ENCODE peak calls at places on chromosomes 2 and 18, in ten cellular contexts. H is thoracic aorta, U is psoas muscle, K is HAP-1, V is upper lobe of right lung, R is fibroblast of mammary gland, O is cardiac fibroblast, B is neuronal stem cell, N is foreskin fibroblast, T is heart right ventricle. F is an unnamed sample.

GRCh38 chr2:202237787-202238233 is 587 bp downstream of the SUMO1 start:
- DNase-seq in K (peak; percentile 28), T (peak; percentile 28), H (no peak), N (peak; percentile 64), O (peak; percentile 54), U (no peak), B (peak; percentile 41), V (peak; percentile 64), R (peak; percentile 48), F (no peak)

GRCh38 chr18:34959211-34959829 is 81.9 kb upstream of the MAPRE2 start:
- DNase-seq in O (no peak), K (no peak), R (no peak), B (no peak), T (no peak), N (no peak), U (no peak), H (no peak), V (no peak), F (no peak)

GRCh38 chr2:74002515-74003391 is 18.0 kb downstream of the TET3 start:
- DNase-seq in O (peak; percentile 73), B (peak; percentile 87), T (peak; percentile 78), V (peak; percentile 92), U (peak; percentile 90), R (peak; percentile 67), H (no peak), K (peak; percentile 86), N (peak; percentile 96), F (no peak)

GRCh38 chr2:198356157-198356556 is 551.8 kb downstream of the PLCL1 start:
- DNase-seq in K (no peak), R (peak; percentile 4), B (no peak), H (no peak), O (no peak), V (no peak), U (no peak), T (no peak), N (no peak), F (no peak)

GRCh38 chr2:57947398-57947797 is 99.2 kb upstream of the VRK2 start:
- DNase-seq in U (no peak), B (no peak), H (no peak), K (no peak), N (peak; percentile 9), R (peak; percentile 19), T (no peak), O (no peak), V (no peak), F (no peak)

GRCh38 chr2:198004173-198004572 is 199.8 kb downstream of the PLCL1 start:
- DNase-seq in V (no peak), O (peak; percentile 11), H (no peak), U (no peak), N (peak; percentile 41), B (no peak), K (no peak), T (no peak), R (peak; percentile 38), F (no peak)

GRCh38 chr2:190050001-190050400 is 12.5 kb downstream of the MSTN start:
- DNase-seq in V (no peak), B (no peak), K (no peak), N (no peak), U (no peak), T (no peak), H (no peak), R (no peak), O (peak; percentile 5), F (no peak)

GRCh38 chr2:4992226-4992625 is 700.0 kb upstream of the SOX11 start:
- DNase-seq in R (no peak), N (no peak), U (no peak), H (no peak), K (no peak), B (no peak), O (no peak), T (peak; percentile 8), V (no peak), F (no peak)

GRCh38 chr2:206296128-206296527 is 21.7 kb downstream of the ZDBF2 start:
- DNase-seq in U (no peak), H (no peak), N (peak; percentile 65), T (no peak), R (peak; percentile 51), B (no peak), V (no peak), K (no peak), O (peak; percentile 86), F (no peak)
- H3K4me3 ChIP-seq in U (no peak overlapping the region), H (no peak overlapping the region), N (no peak overlapping the region), T (no peak overlapping the region), R (no peak overlapping the region), B (no peak overlapping the region), V (no peak overlapping the region), K (no peak overlapping the region), O (no peak overlapping the region), F (no peak overlapping the region)

GRCh38 chr2:65786001-65786400 is 353.6 kb upstream of the SPRED2 start:
- DNase-seq in B (no peak), U (no peak), V (no peak), R (no peak), O (no peak), H (no peak), N (no peak), K (no peak), T (no peak), F (no peak)

GRCh38 chr2:65782186-65782585 is 349.8 kb upstream of the SPRED2 start:
- DNase-seq in N (no peak), K (no peak), U (no peak), B (no peak), H (no peak), T (no peak), V (no peak), R (no peak), O (no peak), F (no peak)

GRCh38 chr2:65781756-65782155 is 349.4 kb upstream of the SPRED2 start:
- DNase-seq in K (no peak), R (no peak), O (no peak), N (no peak), B (no peak), T (no peak), H (no peak), V (no peak), U (no peak), F (no peak)

GRCh38 chr2:65786765-65787164 is 354.4 kb upstream of the SPRED2 start:
- DNase-seq in V (no peak), B (no peak), H (no peak), O (no peak), N (no peak), R (no peak), T (no peak), K (no peak), U (no peak), F (peak; percentile 63)

GRCh38 chr2:65782996-65783650 is 350.7 kb upstream of the SPRED2 start:
- DNase-seq in O (no peak), U (no peak), T (no peak), V (no peak), K (no peak), N (no peak), H (no peak), B (no peak), R (no peak), F (no peak)
- H3K4me3 ChIP-seq in O (no peak overlapping the region), U (no peak overlapping the region), T (no peak overlapping the region), V (no peak overlapping the region), K (no peak overlapping the region), N (no peak overlapping the region), H (no peak overlapping the region), B (no peak overlapping the region), R (no peak overlapping the region), F (no peak overlapping the region)

GRCh38 chr18:37563810-37564511 is 1.6 kb downstream of the CELF4 start:
- DNase-seq in T (no peak), H (no peak), V (no peak), B (no peak), R (no peak), N (no peak), K (no peak), O (no peak), U (no peak), F (no peak)

GRCh38 chr18:37565138-37565984 is at the start of gene CELF4:
- DNase-seq in R (peak; percentile 2), B (no peak), K (no peak), V (peak; percentile 64), N (peak; percentile 37), T (no peak), O (peak; percentile 12), H (no peak), U (no peak), F (no peak)

GRCh38 chr18:37565985-37566478 is 434 bp upstream of the CELF4 start:
- DNase-seq in B (peak; percentile 63), V (peak; percentile 69), O (peak; percentile 24), N (peak; percentile 72), H (no peak), K (peak; percentile 12), T (peak; percentile 54), R (peak; percentile 8), U (peak; percentile 76), F (no peak)

GRCh38 chr18:37566479-37567060 is 972 bp upstream of the CELF4 start:
- DNase-seq in T (no peak), N (no peak), V (peak; percentile 61), R (no peak), H (no peak), B (no peak), O (peak; percentile 1), U (no peak), K (no peak), F (no peak)

GRCh38 chr18:37564796-37565137 is 831 bp downstream of the CELF4 start:
- DNase-seq in H (no peak), B (peak; percentile 84), U (peak; percentile 71), K (peak; percentile 32), V (peak; percentile 75), O (peak; percentile 35), N (peak; percentile 63), T (peak; percentile 73), R (peak; percentile 31), F (no peak)
- H3K4me3 ChIP-seq in H (peak overlapping the region; percentile 69), B (peak overlapping the region; percentile 81), U (peak overlapping the region; percentile 73), K (peak overlapping the region; percentile 29), V (peak overlapping the region; percentile 34), O (no peak overlapping the region), N (no peak overlapping the region), T (peak overlapping the region; percentile 45), R (no peak overlapping the region), F (no peak overlapping the region)

GRCh38 chr18:10927980-10928605 is 221.3 kb downstream of the PIEZO2 start:
- DNase-seq in V (no peak), U (no peak), N (no peak), B (no peak), R (peak; percentile 21), O (peak; percentile 14), K (no peak), T (no peak), H (no peak), F (no peak)

GRCh38 chr18:10930078-10930477 is 219.3 kb downstream of the PIEZO2 start:
- DNase-seq in R (no peak), O (no peak), T (no peak), B (no peak), H (no peak), U (no peak), K (no peak), V (no peak), N (no peak), F (no peak)

GRCh38 chr18:10928971-10929373 is 220.4 kb downstream of the PIEZO2 start:
- DNase-seq in R (peak; percentile 90), T (no peak), H (no peak), B (no peak), U (no peak), O (peak; percentile 67), K (no peak), N (peak; percentile 75), V (no peak), F (no peak)

GRCh38 chr18:10926565-10927194 is 222.7 kb downstream of the PIEZO2 start:
- DNase-seq in R (peak; percentile 59), T (peak; percentile 12), V (no peak), U (no peak), H (no peak), K (no peak), B (no peak), N (peak; percentile 70), O (peak; percentile 76), F (no peak)

DNA sequence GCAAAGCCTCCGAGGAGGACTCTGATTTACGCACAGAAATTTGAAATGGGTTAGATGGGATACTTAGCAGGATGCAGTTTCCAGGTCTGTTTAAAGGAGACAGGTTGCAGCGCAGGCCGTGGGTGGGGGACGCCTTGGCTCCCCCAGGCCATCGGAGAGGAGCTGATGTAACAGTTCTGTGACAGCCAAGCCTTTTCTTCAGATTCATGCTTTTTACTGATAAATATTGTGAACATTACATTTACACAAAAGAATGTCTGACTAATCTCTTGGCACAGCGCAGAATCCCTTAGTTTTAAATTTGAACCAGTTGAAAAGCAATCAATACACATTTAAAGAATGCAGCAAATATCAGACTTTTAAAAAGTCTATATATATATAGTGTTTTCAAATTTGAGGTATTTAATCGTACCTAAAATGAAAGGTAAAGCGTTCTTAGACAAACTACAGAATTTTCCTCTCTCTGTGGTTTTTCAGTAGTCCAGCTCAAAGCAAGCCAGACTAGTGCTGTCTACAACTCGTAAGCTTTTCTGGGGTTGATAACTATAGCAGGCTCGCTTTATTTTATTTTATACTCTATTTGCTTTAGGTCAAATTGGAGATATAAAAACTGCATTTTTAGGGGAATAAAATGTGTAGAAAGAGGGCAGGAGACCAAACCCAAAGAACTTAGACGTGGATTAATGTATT is 221.9 kb downstream of the PIEZO2 start:
- DNase-seq in N (peak; percentile 83), O (peak; percentile 84), V (no peak), R (peak; percentile 80), U (no peak), T (no peak), H (no peak), B (no peak), K (no peak), F (no peak)
- H3K4me3 ChIP-seq in N (no peak overlapping the region), O (peak overlapping the region; percentile 25), V (no peak overlapping the region), R (peak overlapping the region; percentile 32), U (no peak overlapping the region), T (no peak overlapping the region), H (peak overlapping the region; percentile 68), B (no peak overlapping the region), K (no peak overlapping the region), F (no peak overlapping the region)